ENCODE peak calls at places on chromosomes 12 and 14, in nine cellular contexts. D, M, P, W, X, J, H, Y and N are unnamed samples. For H3K36me3, the result is how much of the 10 kb centered on the place peaks cover.

GRCh38 chr12:1374296-1374695 is 220.1 kb downstream of the FBXL14 start:
- DNase-seq in D (no peak), M (no peak), P (no peak), W (no peak), X (no peak), J (no peak), H (no peak), Y (no peak), N (no peak)

GRCh38 chr14:68715032-68715924 is 77.6 kb downstream of the ZFP36L1 start:
- DNase-seq in D (no peak), M (no peak), P (no peak), W (no peak), X (no peak), J (no peak), H (no peak), Y (peak), N (no peak)

GRCh38 chr12:89351489-89352241 is 636 bp downstream of the DUSP6 start:
- DNase-seq in D (peak), M (no peak), P (peak), W (peak), X (no peak), J (peak), H (no peak), Y (peak), N (no peak)

GRCh38 chr12:55955800-55956508 is 9.9 kb downstream of the PMEL start:
- DNase-seq in D (no peak), M (no peak), P (no peak), W (no peak), X (peak), J (peak), H (peak), Y (peak), N (no peak)

GRCh38 chr12:88391556-88391955 is 188.7 kb downstream of the KITLG start:
- DNase-seq in D (no peak), M (no peak), P (no peak), W (no peak), X (no peak), J (no peak), H (no peak), Y (peak), N (no peak)

GRCh38 chr12:30974746-30975500 is 48.4 kb downstream of the TSPAN11 start:
- DNase-seq in D (no peak), M (no peak), P (no peak), W (no peak), X (no peak), J (no peak), H (no peak), Y (no peak), N (no peak)

GRCh38 chr14:60662987-60663386 is 13.7 kb upstream of the SIX1 start:
- DNase-seq in D (no peak), M (no peak), P (no peak), W (no peak), X (no peak), J (no peak), H (no peak), Y (no peak), N (no peak)

GRCh38 chr12:53481957-53482586 is 17.2 kb downstream of the MAP3K12 start:
- DNase-seq in D (no peak), M (no peak), P (no peak), W (no peak), X (peak), J (no peak), H (peak), Y (no peak), N (no peak)

GRCh38 chr14:55582741-55583140 is 2.7 kb downstream of the KTN1 start:
- DNase-seq in D (no peak), M (no peak), P (no peak), W (no peak), X (no peak), J (no peak), H (no peak), Y (no peak), N (no peak)

GRCh38 chr14:43595373-43595772 is 911.7 kb downstream of the FSCB start:
- DNase-seq in D (no peak), M (no peak), P (no peak), W (no peak), X (no peak), J (no peak), H (no peak), Y (no peak), N (no peak)

GRCh38 chr12:120598674-120599463 is 17.7 kb upstream of the POP5 start:
- DNase-seq in D (no peak), M (no peak), P (no peak), W (no peak), X (no peak), J (no peak), H (peak), Y (peak), N (no peak)

GRCh38 chr12:64468966-64469365 is 17.0 kb downstream of the TBK1 start:
- DNase-seq in D (no peak), M (no peak), P (no peak), W (no peak), X (no peak), J (no peak), H (no peak), Y (no peak), N (no peak)
- H3K36me3 ChIP-seq in D (under half), M (under half), P (under half), W (under half), X (under half), J (under half), H (under half), Y (under half), N (under half)

GRCh38 chr14:105495101-105495989 is 4.3 kb downstream of the TEDC1 start:
- DNase-seq in D (no peak), M (no peak), P (no peak), W (no peak), X (no peak), J (no peak), H (no peak), Y (no peak), N (no peak)

GRCh38 chr14:105496831-105497591 is 6.0 kb downstream of the TEDC1 start:
- DNase-seq in D (no peak), M (no peak), P (no peak), W (no peak), X (no peak), J (no peak), H (no peak), Y (no peak), N (no peak)

GRCh38 chr14:105494606-105494929 is 3.5 kb downstream of the TEDC1 start:
- DNase-seq in D (no peak), M (no peak), P (no peak), W (no peak), X (no peak), J (no peak), H (no peak), Y (no peak), N (no peak)

GRCh38 chr14:105497671-105498429 is 6.8 kb downstream of the TEDC1 start:
- DNase-seq in D (no peak), M (no peak), P (no peak), W (no peak), X (no peak), J (no peak), H (no peak), Y (no peak), N (no peak)

DNA sequence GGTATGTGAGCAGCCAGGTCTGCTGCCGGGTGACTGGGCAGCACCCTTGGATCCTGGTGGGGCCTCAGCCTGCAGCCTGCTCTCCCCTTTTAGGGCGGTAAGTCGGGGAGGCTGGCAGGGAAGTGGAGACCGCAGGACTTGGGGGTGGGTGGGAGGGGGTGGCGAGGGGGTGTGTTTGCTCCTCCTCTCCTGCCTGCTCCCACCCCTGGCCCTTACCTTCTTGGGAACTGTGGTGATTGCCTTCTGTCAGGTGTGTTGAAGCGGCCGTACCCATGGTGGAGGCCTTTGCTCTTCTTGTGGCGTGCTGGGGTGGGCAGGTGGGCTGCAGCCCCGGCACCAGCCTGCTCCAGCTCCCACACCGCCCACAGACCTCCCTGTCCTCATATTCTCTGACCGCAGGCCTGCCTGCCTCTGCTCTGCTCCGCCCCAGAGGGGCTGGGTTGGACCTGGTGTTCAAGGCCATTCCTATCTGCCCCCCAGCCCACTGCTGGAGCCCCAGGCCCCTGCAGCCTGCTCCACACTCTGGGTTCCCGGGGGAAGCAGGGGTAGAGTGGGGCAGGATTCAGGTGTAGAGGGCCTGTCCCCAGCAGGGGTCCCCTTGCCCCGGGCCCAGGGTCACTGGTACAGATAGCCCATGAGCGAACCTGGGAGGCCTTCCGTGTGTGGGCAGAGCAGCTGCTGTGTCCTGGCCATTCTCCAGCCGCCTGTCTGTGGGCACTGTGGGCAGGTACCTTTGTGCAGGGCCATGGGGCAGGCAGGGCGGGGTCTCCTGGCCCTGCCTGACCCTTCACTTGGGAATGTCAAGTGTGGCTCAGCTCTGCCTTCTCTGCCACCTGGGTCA is 5.2 kb downstream of the TEDC1 start:
- DNase-seq in D (no peak), M (no peak), P (no peak), W (no peak), X (no peak), J (no peak), H (peak), Y (no peak), N (no peak)
- H3K27ac ChIP-seq in D (no peak), M (no peak), P (no peak), W (no peak), X (no peak), J (no peak), H (peak), Y (no peak), N (no peak)

GRCh38 chr14:21309238-21309636 is 29.4 kb downstream of the RPGRIP1 start:
- DNase-seq in D (no peak), M (no peak), P (no peak), W (no peak), X (no peak), J (no peak), H (no peak), Y (no peak), N (no peak)

GRCh38 chr14:21308479-21309237 is 28.8 kb downstream of the RPGRIP1 start:
- DNase-seq in D (peak), M (peak), P (peak), W (peak), X (peak), J (peak), H (peak), Y (peak), N (peak)

GRCh38 chr14:21307641-21308040 is 27.8 kb downstream of the RPGRIP1 start:
- DNase-seq in D (no peak), M (no peak), P (no peak), W (no peak), X (no peak), J (no peak), H (no peak), Y (no peak), N (no peak)

GRCh38 chr14:21309956-21310355 is 30.1 kb downstream of the RPGRIP1 start:
- DNase-seq in D (no peak), M (no peak), P (no peak), W (no peak), X (no peak), J (no peak), H (no peak), Y (no peak), N (no peak)

DNA sequence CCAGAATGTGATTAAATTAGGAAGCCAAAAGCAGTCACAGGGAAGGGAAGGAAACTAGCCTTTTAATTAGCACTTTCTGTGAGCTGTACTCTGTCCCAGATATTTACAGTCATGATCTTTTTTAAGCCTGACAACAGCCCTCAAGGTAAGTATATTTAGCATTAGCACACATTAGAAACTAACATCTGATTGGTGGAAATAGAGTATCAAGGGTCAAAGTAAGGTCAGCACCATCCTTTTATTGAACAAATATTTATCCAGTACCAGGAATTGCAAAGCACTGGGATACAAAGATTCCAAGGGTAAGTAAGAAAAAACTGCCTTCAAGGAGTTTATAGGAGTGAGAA is 28.2 kb downstream of the RPGRIP1 start:
- DNase-seq in D (no peak), M (no peak), P (no peak), W (no peak), X (peak), J (no peak), H (peak), Y (no peak), N (no peak)
- H3K4me3 ChIP-seq in D (no peak), M (no peak), P (peak), W (peak), X (peak), J (peak), H (peak), Y (peak), N (no peak)

GRCh38 chr12:132803125-132803524 is 25.5 kb downstream of the GOLGA3 start:
- DNase-seq in D (no peak), M (no peak), P (no peak), W (no peak), X (no peak), J (no peak), H (no peak), Y (no peak), N (no peak)

GRCh38 chr12:132804426-132804861 is 24.2 kb downstream of the GOLGA3 start:
- DNase-seq in D (no peak), M (no peak), P (no peak), W (no peak), X (peak), J (peak), H (no peak), Y (no peak), N (no peak)

GRCh38 chr12:132798836-132799235 is 29.8 kb downstream of the GOLGA3 start:
- DNase-seq in D (no peak), M (no peak), P (no peak), W (no peak), X (no peak), J (no peak), H (no peak), Y (no peak), N (no peak)

GRCh38 chr12:132803883-132804282 is 24.8 kb downstream of the GOLGA3 start:
- DNase-seq in D (no peak), M (no peak), P (no peak), W (no peak), X (no peak), J (no peak), H (no peak), Y (peak), N (no peak)

DNA sequence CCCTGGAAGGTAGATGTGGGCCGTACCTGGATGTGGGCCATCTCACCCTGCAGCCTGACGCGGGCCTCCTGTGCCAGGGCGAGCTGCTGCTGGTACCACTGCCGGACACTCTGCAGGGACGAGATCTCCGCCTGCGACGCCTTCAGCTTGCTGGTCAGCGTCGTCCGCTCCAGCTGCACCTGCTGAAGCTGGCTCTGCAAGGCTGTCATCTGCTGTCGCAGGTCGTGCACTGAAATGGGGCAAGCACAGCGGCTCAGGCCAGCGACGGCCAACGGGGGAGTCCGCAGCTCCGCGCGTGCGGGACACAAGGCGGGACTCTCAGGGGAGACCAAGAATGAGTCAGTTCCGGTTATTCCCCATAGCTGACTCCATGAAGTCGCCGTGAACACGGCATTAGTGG is 26.9 kb downstream of the GOLGA3 start:
- DNase-seq in D (no peak), M (no peak), P (no peak), W (no peak), X (no peak), J (no peak), H (no peak), Y (no peak), N (no peak)
- H3K36me3 ChIP-seq in D (under half), M (half or more), P (under half), W (half or more), X (under half), J (half or more), H (half or more), Y (half or more), N (under half)

GRCh38 chr14:64950889-64951288 is 8.3 kb upstream of the GPX2 start:
- DNase-seq in D (no peak), M (no peak), P (no peak), W (peak), X (no peak), J (no peak), H (no peak), Y (no peak), N (no peak)

GRCh38 chr14:64952598-64953309 is 10.2 kb upstream of the GPX2 start:
- DNase-seq in D (no peak), M (no peak), P (no peak), W (no peak), X (peak), J (no peak), H (no peak), Y (no peak), N (no peak)

GRCh38 chr14:64953310-64953654 is 10.7 kb upstream of the GPX2 start:
- DNase-seq in D (no peak), M (no peak), P (no peak), W (no peak), X (no peak), J (no peak), H (no peak), Y (no peak), N (no peak)

GRCh38 chr14:64951724-64952123 is 9.2 kb upstream of the GPX2 start:
- DNase-seq in D (no peak), M (no peak), P (no peak), W (peak), X (no peak), J (no peak), H (no peak), Y (no peak), N (no peak)

GRCh38 chr14:64951291-64951690 is 8.7 kb upstream of the GPX2 start:
- DNase-seq in D (no peak), M (no peak), P (no peak), W (no peak), X (no peak), J (no peak), H (no peak), Y (no peak), N (no peak)
- H3K27ac ChIP-seq in D (peak), M (peak), P (no peak), W (peak), X (no peak), J (no peak), H (no peak), Y (no peak), N (no peak)

DNA sequence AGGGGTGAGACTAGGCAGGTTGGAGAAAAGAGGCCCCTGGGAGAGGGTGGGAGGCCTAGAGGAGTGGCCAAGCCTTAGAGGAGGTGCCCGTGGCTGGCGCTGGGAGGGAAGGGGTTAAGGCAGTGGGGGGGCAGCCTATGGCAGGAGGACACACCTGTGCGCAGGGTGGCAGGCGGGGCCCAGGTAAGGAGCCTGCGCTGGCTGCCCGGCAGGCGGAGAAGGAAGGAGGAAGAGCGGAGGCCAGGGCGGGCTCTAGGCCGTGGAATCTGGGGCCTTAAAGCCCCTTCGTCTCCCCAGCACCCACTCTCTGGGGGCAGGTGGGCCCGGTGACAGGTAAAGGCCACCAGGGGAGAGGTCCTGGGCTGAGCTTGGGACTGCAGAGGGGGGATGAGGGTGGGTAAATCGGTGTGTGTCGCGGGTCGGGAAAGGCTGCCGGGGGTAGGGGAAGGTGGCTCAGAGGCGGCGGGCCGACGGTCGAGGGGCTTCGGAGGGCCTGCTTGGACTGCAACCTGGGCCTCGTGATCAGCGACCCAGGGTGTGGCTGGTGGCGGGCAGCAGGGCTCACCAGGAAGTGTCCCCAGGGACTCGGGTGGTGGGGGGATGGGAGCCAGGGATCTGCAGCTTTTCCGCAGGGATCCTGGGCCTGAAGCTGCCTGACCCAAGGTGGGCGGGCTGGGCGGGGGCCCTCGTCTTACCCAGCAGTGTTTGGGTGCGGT is 7.3 kb downstream of the PHB2 start:
- DNase-seq in D (peak), M (peak), P (peak), W (no peak), X (peak), J (peak), H (no peak), Y (no peak), N (no peak)
- H3K4me3 ChIP-seq in D (peak), M (no peak), P (peak), W (no peak), X (peak), J (peak), H (no peak), Y (no peak), N (no peak)

GRCh38 chr12:57175428-57176138 is 28.2 kb upstream of the LRP1-AS start:
- DNase-seq in D (peak), M (peak), P (peak), W (peak), X (peak), J (peak), H (peak), Y (peak), N (peak)
- H3K36me3 ChIP-seq in D (under half), M (half or more), P (under half), W (under half), X (under half), J (under half), H (half or more), Y (under half), N (under half)

DNA sequence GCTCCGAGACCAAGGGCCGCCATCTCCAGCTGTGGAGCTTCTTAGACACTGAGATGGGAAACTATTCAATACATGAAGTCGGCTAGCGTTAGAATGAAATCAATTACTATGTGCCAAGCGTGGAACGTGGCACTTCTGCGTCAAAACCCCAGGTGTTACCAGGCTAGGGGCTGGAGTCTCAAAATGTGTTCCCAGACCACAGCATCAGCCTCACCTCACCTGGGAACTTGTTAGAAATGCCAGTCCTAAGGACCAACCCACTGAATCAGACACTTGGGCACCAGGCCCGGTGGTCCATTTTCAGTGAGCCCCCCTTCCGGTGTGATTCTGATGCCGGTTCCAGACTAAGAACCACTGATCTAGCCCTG is 5.0 kb upstream of the SETD1B start:
- DNase-seq in D (no peak), M (no peak), P (no peak), W (no peak), X (no peak), J (peak), H (no peak), Y (no peak), N (no peak)
- H3K27ac ChIP-seq in D (peak), M (peak), P (peak), W (peak), X (peak), J (peak), H (peak), Y (peak), N (peak)

GRCh38 chr14:100789460-100790417 is 36.2 kb upstream of the MEG3 start:
- DNase-seq in D (no peak), M (no peak), P (no peak), W (no peak), X (no peak), J (no peak), H (no peak), Y (peak), N (no peak)
- H3K4me3 ChIP-seq in D (no peak), M (no peak), P (no peak), W (no peak), X (no peak), J (no peak), H (no peak), Y (no peak), N (no peak)